ENCODE peak calls at places on chromosome 1, in seven cellular contexts. W is fibroblast of lung; C is CD4-positive, CD25-positive, alpha-beta regulatory T cell; S is mesenchymal stem cell; E is mammary epithelial cell; N is brain microvascular endothelial cell; Q is adrenal gland. B is an unnamed sample. For H3K36me3, the result is how much of the 10 kb centered on the place peaks cover.

GRCh38 chr1:29688477-29689365 is 452.4 kb downstream of the PTPRU start:
- DNase-seq in W (peak), C (no peak), S (peak), E (peak), N (peak), Q (no peak), B (peak)

GRCh38 chr1:48066951-48067350 is 69.8 kb upstream of the TRABD2B start:
- DNase-seq in W (no peak), C (no peak), S (no peak), E (no peak), N (no peak), Q (no peak), B (no peak)

GRCh38 chr1:232477728-232478127 is 152.2 kb downstream of the SIPA1L2 start:
- DNase-seq in W (peak), C (no peak), S (peak), E (peak), N (peak), Q (peak), B (peak)

GRCh38 chr1:32886012-32886827 is at the start of gene HPCA:
- DNase-seq in W (peak), C (no peak), S (peak), E (peak), N (peak), Q (peak), B (no peak)

GRCh38 chr1:214920337-214920736 is 162.2 kb upstream of the KCNK2 start:
- DNase-seq in W (no peak), C (no peak), S (no peak), E (no peak), N (no peak), Q (no peak), B (no peak)

GRCh38 chr1:160640359-160641123 is 6.3 kb downstream of the SLAMF1 start:
- DNase-seq in W (no peak), C (peak), S (peak), E (peak), N (no peak), Q (no peak), B (no peak)

GRCh38 chr1:94396356-94396755 is 21.8 kb upstream of the ABCD3 start:
- DNase-seq in W (peak), C (no peak), S (no peak), E (no peak), N (no peak), Q (no peak), B (no peak)

GRCh38 chr1:77829851-77830250 is 50.4 kb downstream of the MIGA1 start:
- DNase-seq in W (no peak), C (no peak), S (peak), E (no peak), N (no peak), Q (no peak), B (no peak)

GRCh38 chr1:16913866-16914662 is 7.7 kb upstream of the CROCC start:
- DNase-seq in W (peak), C (peak), S (peak), E (peak), N (peak), Q (peak), B (peak)

GRCh38 chr1:2318294-2319278 is 72.8 kb downstream of the MORN1 start:
- DNase-seq in W (no peak), C (no peak), S (no peak), E (no peak), N (no peak), Q (no peak), B (no peak)

GRCh38 chr1:1969505-1969900 is 34.1 kb downstream of the CFAP74 start:
- DNase-seq in W (no peak), C (no peak), S (no peak), E (no peak), N (no peak), Q (no peak), B (no peak)

GRCh38 chr1:93593868-93594602 is 87.6 kb downstream of the BCAR3 start:
- DNase-seq in W (no peak), C (no peak), S (no peak), E (no peak), N (no peak), Q (no peak), B (no peak)

DNA sequence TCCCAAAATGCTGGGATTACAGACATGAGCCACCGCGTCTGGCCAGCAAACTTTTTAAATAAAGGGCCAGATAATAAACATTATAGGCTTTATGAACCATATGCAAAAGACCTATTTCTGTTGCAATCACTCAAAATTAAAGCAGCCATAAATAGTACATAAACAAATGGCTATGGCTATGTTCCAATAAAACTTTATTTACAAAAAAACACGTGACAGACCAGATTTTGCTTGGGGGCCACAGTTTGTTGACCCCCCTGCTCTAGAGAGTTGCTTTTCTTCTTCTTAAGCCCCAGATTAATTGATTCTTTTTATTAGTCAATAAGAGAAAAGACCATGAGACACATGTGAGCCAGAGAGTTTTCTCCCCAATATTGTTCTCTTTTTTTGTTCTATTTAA is 138.3 kb downstream of the MACF1 start:
- DNase-seq in W (no peak), C (no peak), S (no peak), E (no peak), N (no peak), Q (no peak), B (no peak)
- H3K36me3 ChIP-seq in W (under half), C (half or more), S (half or more), E (under half), N (half or more), Q (under half), B (under half)

GRCh38 chr1:113899101-113899500 is 5.5 kb downstream of the AP4B1 start:
- DNase-seq in W (peak), C (no peak), S (no peak), E (no peak), N (no peak), Q (no peak), B (no peak)

GRCh38 chr1:113895084-113895483 is 7.7 kb upstream of the BCL2L15 start:
- DNase-seq in W (no peak), C (no peak), S (no peak), E (no peak), N (no peak), Q (no peak), B (no peak)

GRCh38 chr1:113893267-113893666 is 5.9 kb upstream of the BCL2L15 start:
- DNase-seq in W (no peak), C (no peak), S (no peak), E (no peak), N (no peak), Q (no peak), B (no peak)

GRCh38 chr1:113898243-113898814 is 6.3 kb downstream of the AP4B1 start:
- DNase-seq in W (no peak), C (no peak), S (no peak), E (no peak), N (no peak), Q (no peak), B (no peak)

DNA sequence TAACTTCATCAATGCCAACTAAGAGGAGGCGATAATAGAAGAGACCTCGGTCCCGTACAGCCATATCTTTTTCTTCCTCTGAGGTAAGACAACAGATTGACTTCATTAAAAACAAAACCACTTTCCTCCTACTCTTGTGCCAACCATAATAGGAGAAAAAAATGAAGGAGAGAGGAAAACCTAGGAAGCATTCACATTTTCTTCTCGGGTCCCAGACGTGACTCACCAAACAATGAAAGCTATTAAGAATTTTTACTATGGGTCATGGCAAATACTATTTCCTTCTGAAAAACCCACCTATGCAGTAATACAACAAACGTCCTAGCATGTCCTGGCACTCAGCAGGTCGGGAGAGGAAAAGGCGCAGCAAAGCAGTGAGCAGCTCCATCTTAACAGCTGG is 8.6 kb upstream of the BCL2L15 start:
- DNase-seq in W (no peak), C (no peak), S (no peak), E (no peak), N (no peak), Q (no peak), B (no peak)
- H3K36me3 ChIP-seq in W (under half), C (half or more), S (half or more), E (under half), N (under half), Q (under half), B (under half)

DNA sequence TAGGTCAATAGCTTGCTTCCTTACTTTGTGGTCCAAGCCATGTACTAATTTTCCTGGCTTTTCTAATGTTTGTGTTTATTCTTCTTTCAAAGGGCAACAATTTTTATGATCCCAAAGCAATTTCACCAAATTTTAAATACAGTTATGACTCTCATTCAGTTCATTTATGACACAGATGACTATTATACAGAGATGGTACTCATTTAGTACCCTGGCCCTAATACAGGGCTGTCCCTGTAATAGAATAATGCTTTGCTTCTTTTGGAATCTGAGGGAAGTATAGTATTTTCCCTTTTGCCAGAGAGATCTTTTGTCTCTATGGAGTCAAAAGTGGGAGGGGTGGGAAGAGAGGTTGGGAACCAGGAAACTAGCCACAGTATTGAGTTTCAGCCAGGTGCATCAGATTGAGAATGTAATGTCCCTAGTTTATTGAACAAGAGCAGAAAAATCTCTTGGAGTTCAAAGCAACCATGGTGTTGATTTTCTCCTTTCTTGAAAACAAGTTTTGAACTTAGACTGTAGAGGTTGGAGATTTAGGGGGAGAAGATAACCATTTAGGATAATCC is 20.4 kb downstream of the DENND2D start:
- DNase-seq in W (no peak), C (no peak), S (no peak), E (no peak), N (no peak), Q (no peak), B (no peak)
- H3K36me3 ChIP-seq in W (under half), C (under half), S (half or more), E (under half), N (under half), Q (under half), B (under half)

GRCh38 chr1:201849372-201850052 is 20.6 kb downstream of the IPO9 start:
- DNase-seq in W (no peak), C (no peak), S (no peak), E (no peak), N (no peak), Q (no peak), B (no peak)
- H3K36me3 ChIP-seq in W (under half), C (half or more), S (half or more), E (under half), N (under half), Q (under half), B (under half)